ENCODE peak calls at places on chromosome 22, in seven cellular contexts. X, Z, A, P, D, S and J are unnamed samples.
A peak's percentile ranks its signal among the peaks of the same experiment; 100 is the strongest.

GRCh38 chr22:43199541-43199940 is 12.6 kb upstream of the TTLL12 start:
- DNase-seq in A (no peak), Z (no peak), D (no peak), X (no peak), P (no peak), S (no peak), J (no peak)

GRCh38 chr22:32994046-32994827 is 63.9 kb downstream of the SYN3 start:
- DNase-seq in P (peak; percentile 45), Z (no peak), A (peak; percentile 64), X (no peak), S (no peak), D (no peak), J (no peak)

GRCh38 chr22:20135265-20135664 is 3.7 kb downstream of the ZDHHC8 start:
- DNase-seq in P (no peak), A (no peak), S (no peak), Z (no peak), D (no peak), X (no peak), J (no peak)

GRCh38 chr22:24969588-24970301 is 17.2 kb downstream of the KIAA1671 start:
- DNase-seq in P (peak; percentile 80), D (no peak), X (peak; percentile 94), S (peak; percentile 85), A (no peak), Z (no peak), J (peak; percentile 83)

GRCh38 chr22:38452373-38453064 is 2.5 kb downstream of the KCNJ4 start:
- DNase-seq in Z (no peak), X (peak; percentile 44), D (no peak), A (no peak), P (peak; percentile 85), S (no peak), J (peak; percentile 72)

GRCh38 chr22:44881624-44882023 is 128.2 kb downstream of the PHF21B start:
- DNase-seq in A (no peak), P (no peak), Z (peak; percentile 34), D (no peak), S (peak; percentile 28), X (no peak), J (no peak)

GRCh38 chr22:38540731-38541130 is 29.3 kb downstream of the DMC1 start:
- DNase-seq in S (no peak), D (no peak), X (no peak), A (no peak), P (no peak), Z (no peak), J (no peak)

GRCh38 chr22:22867996-22868715 is 19.5 kb upstream of the IGLL5 start:
- DNase-seq in P (no peak), Z (no peak), A (no peak), S (no peak), D (no peak), X (no peak), J (no peak)

GRCh38 chr22:24147666-24148065 is 33.6 kb upstream of the SUSD2 start:
- DNase-seq in P (no peak), A (no peak), X (no peak), Z (no peak), S (no peak), D (no peak), J (no peak)

GRCh38 chr22:23376256-23376655 is 195.9 kb downstream of the BCR start:
- DNase-seq in S (peak; percentile 42), A (no peak), X (no peak), D (no peak), P (no peak), Z (no peak), J (peak; percentile 19)

GRCh38 chr22:40310081-40310770 is 36.1 kb upstream of the ADSL start:
- DNase-seq in D (no peak), P (no peak), Z (peak; percentile 76), X (no peak), A (no peak), S (no peak), J (peak; percentile 79)

GRCh38 chr22:23553922-23554870 is 25.9 kb downstream of the IGLL1 start:
- DNase-seq in D (no peak), Z (peak; percentile 50), X (no peak), P (no peak), S (no peak), A (no peak), J (no peak)

GRCh38 chr22:27919943-27920755 is 1.1 kb upstream of the PITPNB start:
- DNase-seq in X (peak; percentile 23), Z (peak; percentile 76), A (peak; percentile 84), P (peak; percentile 31), S (peak; percentile 9), D (no peak), J (peak; percentile 55)

GRCh38 chr22:43823353-43823908 is 11.3 kb upstream of the EFCAB6 start:
- DNase-seq in S (peak; percentile 56), P (no peak), X (no peak), A (peak; percentile 40), D (no peak), Z (no peak), J (no peak)

GRCh38 chr22:31969789-31970489 is 25.6 kb downstream of the YWHAH start:
- DNase-seq in A (peak; percentile 88), S (peak; percentile 78), Z (peak; percentile 71), P (peak; percentile 50), D (peak; percentile 55), X (peak; percentile 72), J (peak; percentile 44)

GRCh38 chr22:22705328-22706100 is 61.1 kb downstream of the GGTLC2 start:
- DNase-seq in P (no peak), Z (no peak), X (no peak), S (no peak), A (no peak), D (no peak), J (no peak)

GRCh38 chr22:40021401-40022000 is 26.7 kb downstream of the FAM83F start:
- DNase-seq in D (no peak), X (no peak), A (no peak), S (no peak), P (no peak), Z (no peak), J (no peak)

GRCh38 chr22:33666661-33667619 is 253.3 kb downstream of the LARGE1 start:
- DNase-seq in Z (no peak), S (no peak), P (no peak), A (peak; percentile 50), D (no peak), X (peak; percentile 8), J (no peak)

GRCh38 chr22:29165336-29166060 is 40.2 kb upstream of the EMID1 start:
- DNase-seq in D (no peak), X (no peak), P (no peak), S (no peak), Z (peak; percentile 40), A (no peak), J (no peak)

GRCh38 chr22:29158546-29158945 is 47.1 kb upstream of the EMID1 start:
- DNase-seq in A (no peak), Z (no peak), X (no peak), D (no peak), S (no peak), P (no peak), J (no peak)

GRCh38 chr22:29166180-29166579 is 39.5 kb upstream of the EMID1 start:
- DNase-seq in S (no peak), X (no peak), P (no peak), D (no peak), A (no peak), Z (peak; percentile 28), J (no peak)

GRCh38 chr22:29167032-29167911 is 38.4 kb upstream of the EMID1 start:
- DNase-seq in S (no peak), X (no peak), Z (peak; percentile 41), A (no peak), P (no peak), D (peak; percentile 5), J (no peak)

GRCh38 chr22:29163808-29164207 is 41.9 kb upstream of the EMID1 start:
- DNase-seq in A (no peak), P (no peak), S (no peak), X (no peak), Z (peak; percentile 4), D (no peak), J (no peak)
- H3K9me3 ChIP-seq in A (no peaks in the 10 kb centered on the region), P (no peaks in the 10 kb centered on the region), S (no peaks in the 10 kb centered on the region), X (no peaks in the 10 kb centered on the region), Z (no peaks in the 10 kb centered on the region), D (no peaks in the 10 kb centered on the region), J (no peaks in the 10 kb centered on the region)

GRCh38 chr22:48884786-48885185 is 942.9 kb downstream of the BRD1 start:
- DNase-seq in X (no peak), S (no peak), Z (peak; percentile 48), P (peak; percentile 13), D (no peak), A (no peak), J (no peak)

GRCh38 chr22:48884292-48884691 is 943.4 kb downstream of the BRD1 start:
- DNase-seq in X (no peak), A (no peak), S (no peak), D (no peak), Z (peak; percentile 50), P (no peak), J (no peak)

GRCh38 chr22:48885919-48886305 is 941.8 kb downstream of the BRD1 start:
- DNase-seq in Z (peak; percentile 30), D (no peak), A (no peak), S (no peak), X (no peak), P (no peak), J (no peak)

GRCh38 chr22:48886604-48887393 is 940.9 kb downstream of the BRD1 start:
- DNase-seq in P (peak; percentile 22), Z (peak; percentile 51), D (no peak), X (no peak), A (no peak), S (no peak), J (no peak)

GRCh38 chr22:48885271-48885918 is 942.3 kb downstream of the BRD1 start:
- DNase-seq in P (peak; percentile 15), S (no peak), X (no peak), A (no peak), D (no peak), Z (peak; percentile 54), J (no peak)
- H3K9me3 ChIP-seq in P (no peaks in the 10 kb centered on the region), S (no peaks in the 10 kb centered on the region), X (no peaks in the 10 kb centered on the region), A (no peaks in the 10 kb centered on the region), D (no peaks in the 10 kb centered on the region), Z (no peaks in the 10 kb centered on the region), J (no peaks in the 10 kb centered on the region)

GRCh38 chr22:48743601-48744282 is 1083.9 kb downstream of the BRD1 start:
- DNase-seq in X (no peak), Z (peak; percentile 54), S (no peak), D (no peak), A (no peak), P (no peak), J (no peak)

GRCh38 chr22:48744283-48744641 is 1083.4 kb downstream of the BRD1 start:
- DNase-seq in S (no peak), P (no peak), A (no peak), X (no peak), Z (no peak), D (no peak), J (no peak)

GRCh38 chr22:48742191-48742555 is 1085.5 kb downstream of the BRD1 start:
- DNase-seq in Z (no peak), A (no peak), X (no peak), S (no peak), D (no peak), P (no peak), J (no peak)

GRCh38 chr22:48741540-48741939 is 1086.1 kb downstream of the BRD1 start:
- DNase-seq in S (no peak), X (no peak), D (no peak), P (no peak), A (no peak), Z (no peak), J (no peak)

GRCh38 chr22:48742556-48743343 is 1084.9 kb downstream of the BRD1 start:
- DNase-seq in D (no peak), Z (no peak), S (no peak), P (no peak), X (no peak), A (no peak), J (no peak)
- H3K9me3 ChIP-seq in D (no peaks in the 10 kb centered on the region), Z (no peaks in the 10 kb centered on the region), S (no peaks in the 10 kb centered on the region), P (no peaks in the 10 kb centered on the region), X (no peaks in the 10 kb centered on the region), A (no peaks in the 10 kb centered on the region), J (no peaks in the 10 kb centered on the region)

GRCh38 chr22:47691152-47691895 is 928.9 kb downstream of the TBC1D22A start:
- DNase-seq in Z (no peak), X (no peak), D (no peak), S (no peak), A (no peak), P (no peak), J (no peak)
- H3K9me3 ChIP-seq in Z (no peaks in the 10 kb centered on the region), X (no peaks in the 10 kb centered on the region), D (no peaks in the 10 kb centered on the region), S (no peaks in the 10 kb centered on the region), A (no peaks in the 10 kb centered on the region), P (no peaks in the 10 kb centered on the region), J (no peaks in the 10 kb centered on the region)